ENCODE peak calls at places on chromosomes 11 and 22, in ten cellular contexts. R, Q, O, V, K, W, H, F, E and U are unnamed samples.
A peak's percentile ranks its signal among the peaks of the same experiment; 100 is the strongest.

GRCh38 chr11:77117485-77117884 is 10.6 kb upstream of the MYO7A start:
- DNase-seq in H (no peak), O (no peak), E (no peak), K (no peak), V (no peak), W (no peak), R (no peak), F (no peak), Q (no peak), U (no peak)

GRCh38 chr11:78354741-78355705 is 62.6 kb downstream of the GAB2 start:
- DNase-seq in O (no peak), E (no peak), H (peak; percentile 34), Q (no peak), V (no peak), R (no peak), W (no peak), K (no peak), F (no peak), U (peak; percentile 55)

GRCh38 chr11:6418958-6419611 is at the start of gene APBB1:
- DNase-seq in F (peak; percentile 82), R (peak; percentile 68), V (no peak), O (no peak), K (no peak), H (peak; percentile 96), W (peak; percentile 81), E (peak; percentile 67), Q (peak; percentile 44), U (no peak)

GRCh38 chr11:118175031-118175531 is 1.4 kb downstream of the SCN2B start:
- DNase-seq in F (no peak), H (no peak), W (no peak), O (no peak), K (peak; percentile 83), R (no peak), Q (peak; percentile 14), E (no peak), V (no peak), U (no peak)

GRCh38 chr22:35538801-35539321 is 1.8 kb upstream of the RASD2 start:
- DNase-seq in E (no peak), Q (peak; percentile 44), V (no peak), K (no peak), O (peak; percentile 33), F (no peak), W (peak; percentile 87), H (peak; percentile 65), R (peak; percentile 78), U (peak; percentile 33)

GRCh38 chr11:88402192-88402715 is 64.7 kb upstream of the CTSC start:
- DNase-seq in W (no peak), Q (peak; percentile 40), O (no peak), H (no peak), K (no peak), V (peak; percentile 17), F (no peak), R (no peak), E (peak; percentile 93), U (no peak)

GRCh38 chr11:93487032-93487483 is 56.1 kb downstream of the SMCO4 start:
- DNase-seq in R (no peak), K (peak; percentile 97), O (no peak), W (no peak), F (peak; percentile 22), V (no peak), Q (no peak), H (no peak), E (no peak), U (peak; percentile 69)

GRCh38 chr22:38412435-38413084 is 42.4 kb downstream of the KCNJ4 start:
- DNase-seq in V (no peak), R (peak; percentile 76), Q (no peak), F (peak; percentile 82), H (peak; percentile 85), O (no peak), E (no peak), W (peak; percentile 94), K (no peak), U (no peak)

GRCh38 chr11:37948258-37948657 is 1350.2 kb upstream of the RAG2 start:
- DNase-seq in K (no peak), W (no peak), E (no peak), H (no peak), R (no peak), V (no peak), F (no peak), Q (no peak), O (no peak), U (no peak)

GRCh38 chr11:57406337-57406904 is 16.0 kb upstream of the PRG2 start:
- DNase-seq in K (no peak), W (no peak), F (no peak), O (no peak), V (peak; percentile 64), H (no peak), Q (no peak), E (peak; percentile 90), R (no peak), U (peak; percentile 79)

GRCh38 chr11:67538306-67538705 is 15.1 kb upstream of the CABP2 start:
- DNase-seq in W (no peak), O (no peak), K (no peak), R (no peak), Q (no peak), E (no peak), V (no peak), F (no peak), H (no peak), U (no peak)

GRCh38 chr11:105611414-105611813 is 1.5 kb downstream of the GRIA4 start:
- DNase-seq in Q (no peak), O (no peak), H (peak; percentile 8), R (no peak), W (no peak), F (no peak), V (no peak), E (peak; percentile 5), K (no peak), U (no peak)

GRCh38 chr11:95074806-95075563 is 8.3 kb downstream of the SRSF8 start:
- DNase-seq in R (no peak), H (no peak), K (no peak), F (no peak), V (no peak), O (no peak), W (no peak), Q (no peak), E (peak; percentile 34), U (no peak)

GRCh38 chr11:48210052-48210451 is 6.6 kb upstream of the OR4B1 start:
- DNase-seq in Q (peak; percentile 32), F (peak; percentile 15), E (no peak), H (no peak), K (peak; percentile 2), V (no peak), R (no peak), W (no peak), O (no peak), U (peak; percentile 25)
- TF ChIP-seq MAX in Q (no peak), F (no peak), E (no peak), H (no peak), K (no peak), V (no peak), R (no peak), W (no peak), O (no peak), U (no peak)

DNA sequence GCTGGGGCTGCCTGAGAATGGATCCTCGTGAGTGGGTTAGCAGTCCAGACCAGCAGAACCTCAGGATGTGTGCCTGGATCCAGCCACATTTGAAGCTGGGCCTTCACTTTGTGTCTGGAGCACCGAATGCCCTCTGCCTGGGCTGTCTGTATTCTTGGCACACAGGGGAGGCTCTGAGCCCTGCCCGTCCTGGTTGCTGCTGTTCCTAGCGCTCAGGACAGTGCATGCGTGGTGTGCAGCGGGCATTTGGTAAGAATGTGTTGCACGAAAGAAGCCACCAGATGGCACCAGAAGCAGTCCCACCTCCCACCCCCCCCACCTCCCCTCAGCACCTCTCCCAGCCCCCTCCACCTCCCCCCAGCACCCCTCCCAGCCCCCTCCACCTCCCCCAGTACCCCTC is 4.1 kb upstream of the MAPK11 start:
- DNase-seq in V (no peak), F (peak; percentile 43), O (no peak), E (peak; percentile 30), H (peak; percentile 90), W (no peak), Q (peak; percentile 70), K (peak; percentile 44), R (no peak), U (peak; percentile 64)
- TF ChIP-seq MAX in V (no peak), F (no peak), O (no peak), E (no peak), H (no peak), W (no peak), Q (no peak), K (no peak), R (no peak), U (no peak)

GRCh38 chr11:68584097-68584496 is 100.2 kb upstream of the GAL start:
- DNase-seq in E (peak; percentile 18), F (peak; percentile 62), V (no peak), O (no peak), W (peak; percentile 94), H (peak; percentile 55), K (peak; percentile 15), Q (peak; percentile 54), R (peak; percentile 87), U (peak; percentile 75)

GRCh38 chr11:68581901-68582300 is 102.4 kb upstream of the GAL start:
- DNase-seq in H (no peak), V (no peak), F (no peak), E (no peak), O (no peak), K (no peak), W (no peak), Q (no peak), R (no peak), U (no peak)

GRCh38 chr11:68582416-68583046 is 101.8 kb upstream of the GAL start:
- DNase-seq in R (no peak), K (no peak), O (no peak), Q (no peak), H (no peak), E (no peak), V (no peak), F (no peak), W (no peak), U (no peak)

GRCh38 chr11:68583047-68583446 is 101.3 kb upstream of the GAL start:
- DNase-seq in W (no peak), E (peak; percentile 43), H (no peak), O (no peak), Q (no peak), K (no peak), V (no peak), R (no peak), F (no peak), U (no peak)

DNA sequence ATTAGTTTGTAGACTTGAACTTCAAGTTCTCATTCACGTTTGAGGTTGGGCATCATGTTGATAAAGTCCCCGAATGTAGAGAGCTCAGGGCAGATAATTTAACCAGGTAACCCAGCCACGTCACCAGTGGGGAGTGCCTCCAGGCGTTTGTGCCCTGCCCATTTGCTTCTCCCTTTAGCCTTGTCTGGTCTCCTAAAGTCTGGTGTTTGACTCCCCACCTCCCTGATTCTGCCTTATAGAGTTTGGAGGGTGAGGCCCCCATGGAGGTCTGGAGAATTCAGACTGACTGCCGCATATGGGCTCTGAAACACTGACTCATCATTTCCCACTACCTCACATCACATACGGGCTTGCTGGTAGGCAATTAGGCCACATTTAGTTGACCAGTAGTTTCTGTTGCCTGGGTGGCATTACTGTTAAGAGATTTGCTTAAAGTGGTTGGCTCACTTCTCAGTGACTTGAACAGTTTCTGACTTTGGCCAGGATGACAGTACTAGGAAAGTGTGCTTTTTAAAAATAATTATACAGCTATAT is 99.3 kb upstream of the GAL start:
- DNase-seq in E (no peak), R (no peak), O (no peak), W (no peak), Q (no peak), H (no peak), K (no peak), F (no peak), V (no peak), U (no peak)
- TF ChIP-seq MAX in E (no peak), R (no peak), O (no peak), W (no peak), Q (no peak), H (no peak), K (no peak), F (no peak), V (no peak), U (no peak)

GRCh38 chr11:64876226-64876750 is 2.1 kb downstream of the EHD1 start:
- DNase-seq in V (no peak), F (no peak), R (no peak), Q (no peak), O (no peak), W (no peak), H (no peak), E (peak; percentile 26), K (no peak), U (no peak)
- TF ChIP-seq MAX in V (no peak), F (no peak), R (no peak), Q (no peak), O (no peak), W (no peak), H (no peak), E (no peak), K (no peak), U (no peak)